ENCODE peak calls at places on chromosome 16, in six cellular contexts. One of them, this sample, is unnamed.

GRCh38 chr16:8848939-8849391 is 19.8 kb downstream of the CARHSP1 start:
- DNase-seq in cardiac muscle cell: no peak
- DNase-seq in Calu3: no peak
- DNase-seq in HCT116: no peak
- DNase-seq in tibial artery: no peak
- DNase-seq in heart right ventricle: peak
- DNase-seq in this sample: no peak

GRCh38 chr16:12796498-12796897 is 7.2 kb downstream of the CPPED1 start:
- DNase-seq in Calu3: no peak
- DNase-seq in heart right ventricle: no peak
- DNase-seq in cardiac muscle cell: no peak
- DNase-seq in HCT116: no peak
- DNase-seq in tibial artery: no peak
- DNase-seq in this sample: no peak

GRCh38 chr16:87874639-87875472 is 5.5 kb upstream of the SLC7A5 start:
- DNase-seq in Calu3: no peak
- DNase-seq in HCT116: no peak
- DNase-seq in heart right ventricle: no peak
- DNase-seq in tibial artery: no peak
- DNase-seq in cardiac muscle cell: no peak
- DNase-seq in this sample: no peak

GRCh38 chr16:53502331-53503269 is at the start of gene AKTIP:
- DNase-seq in Calu3: peak
- DNase-seq in cardiac muscle cell: peak
- DNase-seq in HCT116: no peak
- DNase-seq in heart right ventricle: no peak
- DNase-seq in tibial artery: no peak
- DNase-seq in this sample: peak

GRCh38 chr16:74605746-74606520 is 981 bp downstream of the GLG1 start:
- DNase-seq in cardiac muscle cell: no peak
- DNase-seq in Calu3: no peak
- DNase-seq in tibial artery: no peak
- DNase-seq in HCT116: no peak
- DNase-seq in heart right ventricle: no peak
- DNase-seq in this sample: no peak

GRCh38 chr16:69747115-69747514 is 7.6 kb downstream of the NOB1 start:
- DNase-seq in HCT116: no peak
- DNase-seq in heart right ventricle: no peak
- DNase-seq in Calu3: no peak
- DNase-seq in cardiac muscle cell: no peak
- DNase-seq in tibial artery: no peak
- DNase-seq in this sample: no peak

GRCh38 chr16:53542283-53542682 is 39.3 kb upstream of the AKTIP start:
- DNase-seq in tibial artery: no peak
- DNase-seq in Calu3: no peak
- DNase-seq in heart right ventricle: no peak
- DNase-seq in HCT116: no peak
- DNase-seq in cardiac muscle cell: no peak
- DNase-seq in this sample: no peak

GRCh38 chr16:53515259-53515658 is 12.2 kb upstream of the AKTIP start:
- DNase-seq in HCT116: no peak
- DNase-seq in tibial artery: no peak
- DNase-seq in Calu3: no peak
- DNase-seq in cardiac muscle cell: no peak
- DNase-seq in heart right ventricle: peak
- DNase-seq in this sample: no peak

GRCh38 chr16:19578378-19578851 is 22.9 kb downstream of the VPS35L start:
- DNase-seq in cardiac muscle cell: no peak
- DNase-seq in HCT116: no peak
- DNase-seq in Calu3: no peak
- DNase-seq in tibial artery: no peak
- DNase-seq in heart right ventricle: no peak
- DNase-seq in this sample: no peak

GRCh38 chr16:50275428-50276127 is 9.2 kb downstream of the ADCY7 start:
- DNase-seq in heart right ventricle: no peak
- DNase-seq in HCT116: no peak
- DNase-seq in cardiac muscle cell: no peak
- DNase-seq in tibial artery: no peak
- DNase-seq in Calu3: no peak
- DNase-seq in this sample: no peak

GRCh38 chr16:50457979-50458461 is 89.2 kb upstream of the BRD7 start:
- DNase-seq in Calu3: no peak
- DNase-seq in heart right ventricle: no peak
- DNase-seq in HCT116: no peak
- DNase-seq in tibial artery: no peak
- DNase-seq in cardiac muscle cell: no peak
- DNase-seq in this sample: no peak

GRCh38 chr16:47777191-47777590 is 316.1 kb downstream of the PHKB start:
- DNase-seq in cardiac muscle cell: no peak
- DNase-seq in Calu3: no peak
- DNase-seq in tibial artery: no peak
- DNase-seq in heart right ventricle: no peak
- DNase-seq in HCT116: no peak
- DNase-seq in this sample: no peak

GRCh38 chr16:22813946-22814325 is at the start of gene HS3ST2:
- DNase-seq in Calu3: no peak
- DNase-seq in cardiac muscle cell: peak
- DNase-seq in tibial artery: peak
- DNase-seq in heart right ventricle: peak
- DNase-seq in HCT116: no peak
- DNase-seq in this sample: peak

GRCh38 chr16:86831366-86831765 is 253.0 kb downstream of the FOXL1 start:
- DNase-seq in cardiac muscle cell: no peak
- DNase-seq in Calu3: no peak
- DNase-seq in heart right ventricle: no peak
- DNase-seq in HCT116: no peak
- DNase-seq in tibial artery: no peak
- DNase-seq in this sample: no peak

GRCh38 chr16:89004209-89004831 is 27.3 kb upstream of the CBFA2T3 start:
- DNase-seq in tibial artery: peak
- DNase-seq in HCT116: no peak
- DNase-seq in heart right ventricle: peak
- DNase-seq in Calu3: no peak
- DNase-seq in cardiac muscle cell: peak
- DNase-seq in this sample: peak

GRCh38 chr16:30142672-30143346 is 19.8 kb upstream of the MAPK3 start:
- DNase-seq in heart right ventricle: no peak
- DNase-seq in cardiac muscle cell: no peak
- DNase-seq in tibial artery: no peak
- DNase-seq in Calu3: peak
- DNase-seq in HCT116: no peak
- DNase-seq in this sample: no peak
- TF ChIP-seq CTCF in heart right ventricle: no peak
- TF ChIP-seq CTCF in cardiac muscle cell: no peak
- TF ChIP-seq CTCF in tibial artery: no peak
- TF ChIP-seq CTCF in Calu3: no peak
- TF ChIP-seq CTCF in HCT116: peak
- TF ChIP-seq CTCF in this sample: no peak

GRCh38 chr16:2871926-2872325 is 11.1 kb upstream of the FLYWCH2 start:
- DNase-seq in tibial artery: no peak
- DNase-seq in heart right ventricle: no peak
- DNase-seq in HCT116: no peak
- DNase-seq in cardiac muscle cell: no peak
- DNase-seq in Calu3: no peak
- DNase-seq in this sample: no peak

GRCh38 chr16:2869502-2870064 is 11.6 kb upstream of the PRSS22 start:
- DNase-seq in tibial artery: no peak
- DNase-seq in Calu3: no peak
- DNase-seq in cardiac muscle cell: no peak
- DNase-seq in heart right ventricle: no peak
- DNase-seq in HCT116: no peak
- DNase-seq in this sample: no peak

GRCh38 chr16:2874032-2874431 is 9.0 kb upstream of the FLYWCH2 start:
- DNase-seq in tibial artery: no peak
- DNase-seq in heart right ventricle: no peak
- DNase-seq in cardiac muscle cell: no peak
- DNase-seq in HCT116: no peak
- DNase-seq in Calu3: no peak
- DNase-seq in this sample: no peak

GRCh38 chr16:2879854-2880508 is 3.0 kb upstream of the FLYWCH2 start:
- DNase-seq in HCT116: no peak
- DNase-seq in cardiac muscle cell: no peak
- DNase-seq in Calu3: no peak
- DNase-seq in tibial artery: no peak
- DNase-seq in heart right ventricle: no peak
- DNase-seq in this sample: no peak

GRCh38 chr16:2874584-2875362 is 8.2 kb upstream of the FLYWCH2 start:
- DNase-seq in HCT116: peak
- DNase-seq in heart right ventricle: peak
- DNase-seq in Calu3: peak
- DNase-seq in cardiac muscle cell: peak
- DNase-seq in tibial artery: peak
- DNase-seq in this sample: peak
- TF ChIP-seq CTCF in HCT116: peak
- TF ChIP-seq CTCF in heart right ventricle: peak
- TF ChIP-seq CTCF in Calu3: peak
- TF ChIP-seq CTCF in cardiac muscle cell: peak
- TF ChIP-seq CTCF in tibial artery: peak
- TF ChIP-seq CTCF in this sample: peak

GRCh38 chr16:15946257-15947044 is 3.0 kb upstream of the ABCC1 start:
- DNase-seq in HCT116: no peak
- DNase-seq in cardiac muscle cell: no peak
- DNase-seq in heart right ventricle: no peak
- DNase-seq in Calu3: peak
- DNase-seq in tibial artery: no peak
- DNase-seq in this sample: no peak
- TF ChIP-seq CTCF in HCT116: no peak
- TF ChIP-seq CTCF in cardiac muscle cell: no peak
- TF ChIP-seq CTCF in heart right ventricle: no peak
- TF ChIP-seq CTCF in Calu3: no peak
- TF ChIP-seq CTCF in tibial artery: peak
- TF ChIP-seq CTCF in this sample: no peak

GRCh38 chr16:28497386-28497785 is 2.9 kb downstream of the APOBR start:
- DNase-seq in Calu3: no peak
- DNase-seq in heart right ventricle: no peak
- DNase-seq in HCT116: no peak
- DNase-seq in tibial artery: no peak
- DNase-seq in cardiac muscle cell: no peak
- DNase-seq in this sample: no peak

GRCh38 chr16:28499854-28500253 is 5.4 kb downstream of the APOBR start:
- DNase-seq in Calu3: no peak
- DNase-seq in heart right ventricle: no peak
- DNase-seq in HCT116: no peak
- DNase-seq in cardiac muscle cell: no peak
- DNase-seq in tibial artery: no peak
- DNase-seq in this sample: no peak

GRCh38 chr16:28498666-28499065 is 4.2 kb downstream of the APOBR start:
- DNase-seq in HCT116: no peak
- DNase-seq in heart right ventricle: no peak
- DNase-seq in Calu3: no peak
- DNase-seq in tibial artery: no peak
- DNase-seq in cardiac muscle cell: no peak
- DNase-seq in this sample: no peak

GRCh38 chr16:28496844-28497243 is 2.4 kb downstream of the APOBR start:
- DNase-seq in heart right ventricle: no peak
- DNase-seq in tibial artery: no peak
- DNase-seq in cardiac muscle cell: no peak
- DNase-seq in Calu3: no peak
- DNase-seq in HCT116: no peak
- DNase-seq in this sample: peak

DNA sequence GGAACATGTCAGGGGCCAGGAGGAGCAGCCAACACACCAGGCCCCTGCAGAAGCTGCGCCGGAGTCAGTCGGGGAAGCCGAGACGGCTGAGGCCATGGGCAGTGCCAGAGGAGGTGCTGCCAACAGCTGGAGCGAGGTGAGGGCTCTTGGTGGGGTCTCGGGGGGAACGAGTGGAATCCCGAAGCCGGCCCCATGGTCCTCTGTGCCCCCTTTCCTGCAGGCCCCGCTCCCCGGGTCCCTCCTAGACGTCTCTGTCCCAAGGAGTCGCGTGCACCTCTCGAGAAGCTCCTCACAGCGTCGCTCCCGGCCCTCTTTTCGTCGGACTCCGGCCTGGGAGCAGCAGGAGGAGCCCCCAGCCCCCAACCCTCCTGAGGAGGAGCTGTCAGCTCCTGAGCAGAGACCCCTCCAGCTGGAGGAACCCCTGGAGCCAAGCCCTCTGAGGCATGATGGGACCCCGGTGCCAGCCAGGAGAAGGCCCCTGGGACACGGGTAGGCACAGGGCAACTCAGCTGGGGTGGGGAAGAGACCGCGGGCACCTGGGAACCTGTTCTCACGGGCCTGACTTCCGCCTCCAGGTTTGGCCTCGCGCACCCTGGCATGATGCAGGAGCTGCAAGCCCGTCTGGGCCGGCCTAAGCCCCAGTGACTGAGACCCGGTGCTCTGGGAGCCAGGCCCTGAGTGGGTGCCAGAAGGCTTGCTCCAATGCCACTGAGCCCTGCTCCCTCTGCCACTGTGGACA is 3.6 kb downstream of the APOBR start:
- DNase-seq in Calu3: no peak
- DNase-seq in heart right ventricle: no peak
- DNase-seq in tibial artery: no peak
- DNase-seq in HCT116: no peak
- DNase-seq in cardiac muscle cell: no peak
- DNase-seq in this sample: no peak
- TF ChIP-seq CTCF in Calu3: no peak
- TF ChIP-seq CTCF in heart right ventricle: no peak
- TF ChIP-seq CTCF in tibial artery: no peak
- TF ChIP-seq CTCF in HCT116: no peak
- TF ChIP-seq CTCF in cardiac muscle cell: no peak
- TF ChIP-seq CTCF in this sample: no peak

GRCh38 chr16:5490499-5490898 is 392.9 kb upstream of the EEF2KMT start:
- DNase-seq in HCT116: peak
- DNase-seq in Calu3: peak
- DNase-seq in tibial artery: no peak
- DNase-seq in heart right ventricle: peak
- DNase-seq in cardiac muscle cell: peak
- DNase-seq in this sample: peak
- TF ChIP-seq CTCF in HCT116: peak
- TF ChIP-seq CTCF in Calu3: peak
- TF ChIP-seq CTCF in tibial artery: no peak
- TF ChIP-seq CTCF in heart right ventricle: peak
- TF ChIP-seq CTCF in cardiac muscle cell: no peak
- TF ChIP-seq CTCF in this sample: peak

GRCh38 chr16:57244767-57245471 is at the start of gene ARL2BP:
- DNase-seq in HCT116: peak
- DNase-seq in cardiac muscle cell: peak
- DNase-seq in heart right ventricle: peak
- DNase-seq in Calu3: peak
- DNase-seq in tibial artery: peak
- DNase-seq in this sample: peak
- TF ChIP-seq CTCF in HCT116: peak
- TF ChIP-seq CTCF in cardiac muscle cell: no peak
- TF ChIP-seq CTCF in heart right ventricle: peak
- TF ChIP-seq CTCF in Calu3: no peak
- TF ChIP-seq CTCF in tibial artery: peak
- TF ChIP-seq CTCF in this sample: no peak

DNA sequence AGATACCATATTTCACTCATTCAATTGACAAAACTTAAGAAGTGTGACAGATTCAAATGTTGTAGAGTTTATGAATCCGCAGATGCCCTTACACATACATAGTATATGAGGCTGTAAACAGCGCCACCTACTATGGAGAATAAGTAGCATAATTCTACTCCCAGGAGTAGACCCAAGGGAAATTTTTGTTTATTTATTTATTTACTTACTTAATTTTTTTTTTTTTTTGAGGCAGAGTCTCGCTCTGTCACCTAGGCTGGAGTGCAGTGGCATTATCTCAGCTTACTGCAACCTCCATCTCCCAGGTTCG is 35.5 kb downstream of the GAN start:
- DNase-seq in heart right ventricle: no peak
- DNase-seq in cardiac muscle cell: peak
- DNase-seq in Calu3: no peak
- DNase-seq in HCT116: no peak
- DNase-seq in tibial artery: no peak
- DNase-seq in this sample: no peak
- TF ChIP-seq CTCF in heart right ventricle: peak
- TF ChIP-seq CTCF in cardiac muscle cell: peak
- TF ChIP-seq CTCF in Calu3: no peak
- TF ChIP-seq CTCF in HCT116: peak
- TF ChIP-seq CTCF in tibial artery: no peak
- TF ChIP-seq CTCF in this sample: no peak

This sample was measured in endothelial cell.